ENCODE peak calls at places on chromosome 16, in eight cellular contexts. One of them, this sample, is unnamed. For H3K36me3, the result is how much of the 10 kb centered on the place peaks cover.

GRCh38 chr16:84369105-84369504 is 767 bp downstream of the ATP2C2 start:
- DNase-seq in uterus: no peak
- DNase-seq in BJ: no peak
- DNase-seq in SJSA1: no peak
- DNase-seq in lung: no peak
- DNase-seq in testis: no peak
- DNase-seq in esophagus muscularis mucosa: no peak
- DNase-seq in thoracic aorta: no peak
- DNase-seq in this sample: no peak

GRCh38 chr16:85136213-85136704 is 24.0 kb upstream of the CIBAR2 start:
- DNase-seq in uterus: no peak
- DNase-seq in esophagus muscularis mucosa: no peak
- DNase-seq in thoracic aorta: no peak
- DNase-seq in testis: peak
- DNase-seq in SJSA1: no peak
- DNase-seq in BJ: no peak
- DNase-seq in lung: no peak
- DNase-seq in this sample: peak

GRCh38 chr16:8204096-8204495 is 386.2 kb downstream of the TMEM114 start:
- DNase-seq in BJ: no peak
- DNase-seq in thoracic aorta: no peak
- DNase-seq in testis: no peak
- DNase-seq in lung: no peak
- DNase-seq in SJSA1: no peak
- DNase-seq in uterus: no peak
- DNase-seq in esophagus muscularis mucosa: no peak
- DNase-seq in this sample: no peak

GRCh38 chr16:4846503-4846900 is 586 bp downstream of the GLYR1 start:
- DNase-seq in SJSA1: peak
- DNase-seq in lung: peak
- DNase-seq in uterus: no peak
- DNase-seq in esophagus muscularis mucosa: peak
- DNase-seq in testis: peak
- DNase-seq in thoracic aorta: no peak
- DNase-seq in BJ: no peak
- DNase-seq in this sample: peak

GRCh38 chr16:473046-474043 is 47.9 kb downstream of the RAB11FIP3 start:
- DNase-seq in BJ: no peak
- DNase-seq in SJSA1: no peak
- DNase-seq in lung: no peak
- DNase-seq in testis: no peak
- DNase-seq in esophagus muscularis mucosa: no peak
- DNase-seq in thoracic aorta: no peak
- DNase-seq in uterus: no peak
- DNase-seq in this sample: no peak

GRCh38 chr16:22635345-22635744 is 124.7 kb downstream of the NPIPB5 start:
- DNase-seq in thoracic aorta: no peak
- DNase-seq in uterus: no peak
- DNase-seq in testis: no peak
- DNase-seq in lung: no peak
- DNase-seq in SJSA1: no peak
- DNase-seq in esophagus muscularis mucosa: no peak
- DNase-seq in BJ: no peak
- DNase-seq in this sample: no peak

GRCh38 chr16:65218348-65218747 is 96.5 kb upstream of the CDH11 start:
- DNase-seq in esophagus muscularis mucosa: peak
- DNase-seq in testis: no peak
- DNase-seq in SJSA1: no peak
- DNase-seq in lung: no peak
- DNase-seq in uterus: no peak
- DNase-seq in BJ: no peak
- DNase-seq in thoracic aorta: no peak
- DNase-seq in this sample: no peak

GRCh38 chr16:22138482-22138881 is 23.8 kb upstream of the SDR42E2 start:
- DNase-seq in BJ: no peak
- DNase-seq in SJSA1: no peak
- DNase-seq in esophagus muscularis mucosa: no peak
- DNase-seq in lung: no peak
- DNase-seq in testis: no peak
- DNase-seq in uterus: no peak
- DNase-seq in thoracic aorta: no peak
- DNase-seq in this sample: no peak

GRCh38 chr16:12293017-12293618 is 316.6 kb downstream of the SNX29 start:
- DNase-seq in BJ: no peak
- DNase-seq in esophagus muscularis mucosa: no peak
- DNase-seq in thoracic aorta: no peak
- DNase-seq in lung: no peak
- DNase-seq in SJSA1: no peak
- DNase-seq in uterus: no peak
- DNase-seq in testis: peak
- DNase-seq in this sample: no peak

GRCh38 chr16:1745900-1746692 is 25.2 kb downstream of the NME3 start:
- DNase-seq in thoracic aorta: no peak
- DNase-seq in SJSA1: peak
- DNase-seq in testis: no peak
- DNase-seq in lung: no peak
- DNase-seq in BJ: peak
- DNase-seq in uterus: no peak
- DNase-seq in esophagus muscularis mucosa: no peak
- DNase-seq in this sample: no peak

GRCh38 chr16:23254338-23254737 is 47.8 kb upstream of the SCNN1B start:
- DNase-seq in SJSA1: peak
- DNase-seq in testis: no peak
- DNase-seq in thoracic aorta: no peak
- DNase-seq in lung: no peak
- DNase-seq in uterus: no peak
- DNase-seq in esophagus muscularis mucosa: no peak
- DNase-seq in BJ: peak
- DNase-seq in this sample: no peak

GRCh38 chr16:53945996-53946395 is 242.0 kb downstream of the FTO start:
- DNase-seq in testis: no peak
- DNase-seq in esophagus muscularis mucosa: no peak
- DNase-seq in thoracic aorta: no peak
- DNase-seq in BJ: no peak
- DNase-seq in uterus: no peak
- DNase-seq in lung: peak
- DNase-seq in SJSA1: peak
- DNase-seq in this sample: peak

GRCh38 chr16:3592559-3592958 is 15.4 kb upstream of the NLRC3 start:
- DNase-seq in testis: no peak
- DNase-seq in lung: no peak
- DNase-seq in uterus: no peak
- DNase-seq in thoracic aorta: no peak
- DNase-seq in esophagus muscularis mucosa: no peak
- DNase-seq in SJSA1: no peak
- DNase-seq in BJ: no peak
- DNase-seq in this sample: no peak

GRCh38 chr16:12629271-12629670 is 174.4 kb downstream of the CPPED1 start:
- DNase-seq in uterus: no peak
- DNase-seq in testis: no peak
- DNase-seq in BJ: no peak
- DNase-seq in SJSA1: no peak
- DNase-seq in lung: no peak
- DNase-seq in thoracic aorta: no peak
- DNase-seq in esophagus muscularis mucosa: no peak
- DNase-seq in this sample: no peak

GRCh38 chr16:72793716-72794115 is 254.2 kb downstream of the ZFHX3 start:
- DNase-seq in lung: no peak
- DNase-seq in BJ: no peak
- DNase-seq in thoracic aorta: no peak
- DNase-seq in testis: no peak
- DNase-seq in SJSA1: no peak
- DNase-seq in uterus: no peak
- DNase-seq in esophagus muscularis mucosa: peak
- DNase-seq in this sample: no peak

GRCh38 chr16:72794319-72794718 is 253.6 kb downstream of the ZFHX3 start:
- DNase-seq in testis: no peak
- DNase-seq in uterus: no peak
- DNase-seq in esophagus muscularis mucosa: peak
- DNase-seq in SJSA1: no peak
- DNase-seq in thoracic aorta: no peak
- DNase-seq in lung: no peak
- DNase-seq in BJ: no peak
- DNase-seq in this sample: no peak

GRCh38 chr16:72796222-72796621 is 251.7 kb downstream of the ZFHX3 start:
- DNase-seq in testis: no peak
- DNase-seq in SJSA1: no peak
- DNase-seq in uterus: no peak
- DNase-seq in thoracic aorta: no peak
- DNase-seq in lung: no peak
- DNase-seq in BJ: no peak
- DNase-seq in esophagus muscularis mucosa: no peak
- DNase-seq in this sample: no peak

GRCh38 chr16:72793017-72793416 is 254.9 kb downstream of the ZFHX3 start:
- DNase-seq in uterus: no peak
- DNase-seq in lung: no peak
- DNase-seq in esophagus muscularis mucosa: peak
- DNase-seq in testis: no peak
- DNase-seq in BJ: no peak
- DNase-seq in SJSA1: no peak
- DNase-seq in thoracic aorta: no peak
- DNase-seq in this sample: no peak

DNA sequence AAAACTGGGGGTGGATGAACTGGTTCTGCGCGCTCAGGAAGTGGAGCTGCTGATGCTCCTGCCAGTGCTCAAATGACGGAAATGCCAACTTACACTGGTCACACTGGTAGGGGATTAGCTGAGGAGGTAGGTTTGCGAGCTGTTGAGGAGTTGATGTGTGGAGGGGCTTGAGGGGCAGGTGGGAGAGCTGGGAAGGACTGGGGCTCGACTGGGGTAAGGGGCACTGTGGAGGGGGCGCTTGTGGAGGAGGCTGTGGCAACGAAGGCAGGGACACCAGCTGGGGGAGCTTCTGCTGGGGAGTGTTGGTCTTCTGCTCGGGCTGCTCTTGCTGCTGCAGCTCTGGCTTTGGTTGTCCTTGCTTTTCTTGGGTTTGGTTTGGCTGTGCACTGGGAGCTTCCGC is 252.9 kb downstream of the ZFHX3 start:
- DNase-seq in testis: no peak
- DNase-seq in esophagus muscularis mucosa: no peak
- DNase-seq in lung: no peak
- DNase-seq in uterus: no peak
- DNase-seq in BJ: no peak
- DNase-seq in thoracic aorta: no peak
- DNase-seq in SJSA1: no peak
- DNase-seq in this sample: no peak
- H3K36me3 ChIP-seq in testis: under half
- H3K36me3 ChIP-seq in esophagus muscularis mucosa: half or more
- H3K36me3 ChIP-seq in lung: under half
- H3K36me3 ChIP-seq in uterus: under half
- H3K36me3 ChIP-seq in BJ: under half
- H3K36me3 ChIP-seq in thoracic aorta: half or more
- H3K36me3 ChIP-seq in SJSA1: half or more
- H3K36me3 ChIP-seq in this sample: under half

GRCh38 chr16:82649766-82650165 is 23.0 kb downstream of the CDH13 start:
- DNase-seq in uterus: no peak
- DNase-seq in SJSA1: no peak
- DNase-seq in BJ: no peak
- DNase-seq in esophagus muscularis mucosa: no peak
- DNase-seq in thoracic aorta: no peak
- DNase-seq in testis: no peak
- DNase-seq in lung: no peak
- DNase-seq in this sample: no peak

GRCh38 chr16:82650804-82651203 is 24.0 kb downstream of the CDH13 start:
- DNase-seq in BJ: no peak
- DNase-seq in SJSA1: no peak
- DNase-seq in lung: no peak
- DNase-seq in thoracic aorta: no peak
- DNase-seq in testis: no peak
- DNase-seq in esophagus muscularis mucosa: no peak
- DNase-seq in uterus: no peak
- DNase-seq in this sample: no peak

GRCh38 chr16:82653550-82654511 is 27.1 kb downstream of the CDH13 start:
- DNase-seq in uterus: no peak
- DNase-seq in BJ: peak
- DNase-seq in esophagus muscularis mucosa: no peak
- DNase-seq in testis: no peak
- DNase-seq in SJSA1: peak
- DNase-seq in lung: no peak
- DNase-seq in thoracic aorta: no peak
- DNase-seq in this sample: peak

GRCh38 chr16:82652826-82653225 is 26.1 kb downstream of the CDH13 start:
- DNase-seq in lung: no peak
- DNase-seq in thoracic aorta: no peak
- DNase-seq in BJ: no peak
- DNase-seq in uterus: no peak
- DNase-seq in testis: no peak
- DNase-seq in SJSA1: no peak
- DNase-seq in esophagus muscularis mucosa: no peak
- DNase-seq in this sample: no peak

DNA sequence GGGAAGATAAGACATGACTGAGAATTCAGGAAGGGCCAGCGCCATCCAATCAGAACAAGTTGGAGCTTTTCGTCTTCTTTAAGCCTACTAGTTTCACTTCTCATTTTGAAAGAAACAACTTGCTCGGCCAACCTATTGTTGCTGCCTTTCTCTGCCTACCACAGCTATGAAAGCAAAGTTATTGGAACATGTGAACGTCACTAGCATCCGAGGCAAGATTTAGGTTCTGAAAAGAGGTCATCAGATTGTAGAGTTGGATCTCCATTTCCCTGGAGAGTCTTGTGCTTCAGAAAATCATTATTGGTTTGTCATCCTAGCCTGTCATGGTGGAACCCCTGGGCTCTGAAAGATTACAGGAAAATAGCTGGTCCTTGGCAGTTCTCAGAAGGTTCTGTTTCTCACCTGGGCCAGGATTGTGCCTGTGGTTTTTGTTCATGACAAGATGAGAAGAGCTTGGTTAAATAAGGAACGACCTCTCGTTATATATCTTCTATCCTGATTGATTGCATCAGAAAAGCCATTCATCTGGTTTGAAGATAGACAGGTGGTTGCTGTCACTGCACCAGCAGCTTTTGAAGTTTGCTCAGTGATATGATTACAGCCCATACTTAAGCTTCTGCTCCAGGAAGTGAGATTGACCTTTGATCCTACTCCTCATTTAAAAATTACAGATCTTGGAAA is 25.3 kb downstream of the CDH13 start:
- DNase-seq in thoracic aorta: no peak
- DNase-seq in uterus: no peak
- DNase-seq in testis: no peak
- DNase-seq in lung: no peak
- DNase-seq in BJ: no peak
- DNase-seq in esophagus muscularis mucosa: no peak
- DNase-seq in SJSA1: peak
- DNase-seq in this sample: peak
- H3K4me3 ChIP-seq in thoracic aorta: no peak
- H3K4me3 ChIP-seq in uterus: no peak
- H3K4me3 ChIP-seq in testis: no peak
- H3K4me3 ChIP-seq in lung: no peak
- H3K4me3 ChIP-seq in BJ: no peak
- H3K4me3 ChIP-seq in esophagus muscularis mucosa: no peak
- H3K4me3 ChIP-seq in SJSA1: no peak
- H3K4me3 ChIP-seq in this sample: no peak

GRCh38 chr16:74659041-74659440 is 7.6 kb downstream of the RFWD3 start:
- DNase-seq in testis: no peak
- DNase-seq in BJ: no peak
- DNase-seq in esophagus muscularis mucosa: no peak
- DNase-seq in lung: no peak
- DNase-seq in thoracic aorta: no peak
- DNase-seq in SJSA1: no peak
- DNase-seq in uterus: no peak
- DNase-seq in this sample: no peak
- H3K36me3 ChIP-seq in testis: under half
- H3K36me3 ChIP-seq in BJ: under half
- H3K36me3 ChIP-seq in esophagus muscularis mucosa: half or more
- H3K36me3 ChIP-seq in lung: under half
- H3K36me3 ChIP-seq in thoracic aorta: under half
- H3K36me3 ChIP-seq in SJSA1: half or more
- H3K36me3 ChIP-seq in uterus: under half
- H3K36me3 ChIP-seq in this sample: half or more

GRCh38 chr16:48817032-48817431 is 207.1 kb upstream of the N4BP1 start:
- DNase-seq in uterus: no peak
- DNase-seq in BJ: no peak
- DNase-seq in lung: peak
- DNase-seq in esophagus muscularis mucosa: peak
- DNase-seq in testis: no peak
- DNase-seq in SJSA1: no peak
- DNase-seq in thoracic aorta: no peak
- DNase-seq in this sample: no peak
- H3K4me3 ChIP-seq in uterus: no peak
- H3K4me3 ChIP-seq in BJ: no peak
- H3K4me3 ChIP-seq in lung: no peak
- H3K4me3 ChIP-seq in esophagus muscularis mucosa: no peak
- H3K4me3 ChIP-seq in testis: no peak
- H3K4me3 ChIP-seq in SJSA1: no peak
- H3K4me3 ChIP-seq in thoracic aorta: no peak
- H3K4me3 ChIP-seq in this sample: no peak

This sample was measured in Karpas-422.